ENCODE peak calls at places on chromosomes 1 and 21, in five cellular contexts. X is iPS-NIHi11, G is mesenchymal stem cell, E is neural crest cell, J is left ventricle myocardium superior. Y is an unnamed sample.

GRCh38 chr1:206470692-206471414 is 577 bp downstream of the IKBKE start:
- DNase-seq in X (peak; percentile 82), G (peak; percentile 89), E (no peak), J (no peak), Y (peak; percentile 56)

GRCh38 chr1:10777749-10778574 is 18.5 kb downstream of the CASZ1 start:
- DNase-seq in X (no peak), G (no peak), E (no peak), J (no peak), Y (no peak)

GRCh38 chr1:41412748-41413147 is 51.5 kb downstream of the FOXO6 start:
- DNase-seq in X (no peak), G (no peak), E (no peak), J (no peak), Y (no peak)

GRCh38 chr21:33302796-33303195 is 22.0 kb upstream of the IFNAR1 start:
- DNase-seq in X (peak; percentile 61), G (no peak), E (no peak), J (no peak), Y (no peak)

GRCh38 chr1:94418664-94419655 is 771 bp downstream of the ABCD3 start:
- DNase-seq in X (peak; percentile 48), G (peak; percentile 69), E (no peak), J (peak; percentile 45), Y (no peak)

GRCh38 chr1:177783052-177783451 is 186.8 kb downstream of the SEC16B start:
- DNase-seq in X (peak; percentile 18), G (no peak), E (no peak), J (no peak), Y (no peak)

GRCh38 chr1:64686828-64687724 is 57.8 kb upstream of the RAVER2 start:
- DNase-seq in X (peak; percentile 58), G (peak; percentile 84), E (peak; percentile 9), J (no peak), Y (peak; percentile 60)

GRCh38 chr1:102897537-102897936 is 210.8 kb downstream of the COL11A1 start:
- DNase-seq in X (no peak), G (peak; percentile 66), E (no peak), J (no peak), Y (no peak)

GRCh38 chr1:50667272-50667671 is 244.0 kb upstream of the DMRTA2 start:
- DNase-seq in X (no peak), G (no peak), E (no peak), J (no peak), Y (no peak)

GRCh38 chr1:46011121-46011695 is 121.2 kb downstream of the PIK3R3 start:
- DNase-seq in X (no peak), G (no peak), E (no peak), J (no peak), Y (no peak)

GRCh38 chr1:167294528-167294927 is 73.8 kb downstream of the POU2F1 start:
- DNase-seq in X (no peak), G (peak; percentile 66), E (no peak), J (no peak), Y (no peak)

GRCh38 chr1:101128211-101128727 is 102.7 kb upstream of the DPH5 start:
- DNase-seq in X (peak; percentile 14), G (no peak), E (no peak), J (no peak), Y (no peak)

GRCh38 chr1:198121058-198121829 is 35.6 kb upstream of the NEK7 start:
- DNase-seq in X (no peak), G (peak; percentile 87), E (no peak), J (no peak), Y (no peak)

GRCh38 chr1:20187103-20187812 is 940 bp upstream of the PLA2G2C start:
- DNase-seq in X (no peak), G (no peak), E (no peak), J (no peak), Y (no peak)

GRCh38 chr1:36829066-36829465 is 205.2 kb downstream of the GRIK3 start:
- DNase-seq in X (no peak), G (no peak), E (no peak), J (no peak), Y (no peak)

GRCh38 chr1:201795066-201795465 is 33.9 kb upstream of the IPO9 start:
- DNase-seq in X (peak; percentile 61), G (peak; percentile 53), E (no peak), J (no peak), Y (no peak)

GRCh38 chr21:45113543-45113942 is 39.2 kb downstream of the ADARB1 start:
- DNase-seq in X (no peak), G (no peak), E (no peak), J (no peak), Y (no peak)

GRCh38 chr1:71916894-71917293 is 365.4 kb downstream of the NEGR1 start:
- DNase-seq in X (no peak), G (no peak), E (no peak), J (no peak), Y (no peak)

GRCh38 chr1:217561446-217561845 is 69.4 kb downstream of the GPATCH2 start:
- DNase-seq in X (no peak), G (no peak), E (no peak), J (no peak), Y (no peak)

GRCh38 chr1:2248127-2248826 is 20.2 kb downstream of the SKI start:
- DNase-seq in X (peak; percentile 95), G (no peak), E (peak; percentile 67), J (peak; percentile 32), Y (peak; percentile 93)

GRCh38 chr1:216459651-216460200 is 36.5 kb upstream of the USH2A start:
- DNase-seq in X (no peak), G (no peak), E (no peak), J (no peak), Y (no peak)

GRCh38 chr1:117015701-117016100 is 14.1 kb downstream of the CD101 start:
- DNase-seq in X (no peak), G (no peak), E (no peak), J (no peak), Y (no peak)

GRCh38 chr21:16842716-16843115 is 670.1 kb upstream of the CXADR start:
- DNase-seq in X (no peak), G (no peak), E (no peak), J (no peak), Y (no peak)

GRCh38 chr1:68904472-68904871 is 407.6 kb upstream of the DEPDC1 start:
- DNase-seq in X (peak; percentile 16), G (peak; percentile 46), E (no peak), J (no peak), Y (peak; percentile 79)

GRCh38 chr21:16002872-16003466 is 273.2 kb downstream of the USP25 start:
- DNase-seq in X (no peak), G (no peak), E (no peak), J (no peak), Y (no peak)

GRCh38 chr1:43796111-43796581 is 88.8 kb downstream of the ST3GAL3 start:
- DNase-seq in X (no peak), G (peak; percentile 80), E (no peak), J (no peak), Y (no peak)

GRCh38 chr1:167095368-167095767 is 1.5 kb downstream of the STYXL2 start:
- DNase-seq in X (no peak), G (peak; percentile 35), E (no peak), J (no peak), Y (no peak)

GRCh38 chr21:45041351-45041805 is 33.0 kb upstream of the ADARB1 start:
- DNase-seq in X (no peak), G (peak; percentile 86), E (no peak), J (peak; percentile 79), Y (no peak)

GRCh38 chr1:167627865-167628641 is 2.0 kb upstream of the RCSD1 start:
- DNase-seq in X (no peak), G (no peak), E (no peak), J (peak; percentile 38), Y (no peak)

GRCh38 chr1:6280761-6281451 is 20.0 kb upstream of the GPR153 start:
- DNase-seq in X (peak; percentile 89), G (peak; percentile 40), E (peak; percentile 62), J (peak; percentile 60), Y (no peak)

GRCh38 chr1:229127301-229127700 is 143.6 kb upstream of the RAB4A start:
- DNase-seq in X (no peak), G (peak; percentile 43), E (no peak), J (no peak), Y (no peak)

GRCh38 chr21:16305686-16306085 is 575.9 kb downstream of the USP25 start:
- DNase-seq in X (peak; percentile 17), G (no peak), E (peak; percentile 28), J (no peak), Y (no peak)

GRCh38 chr1:37255111-37255795 is 219.1 kb upstream of the ZC3H12A start:
- DNase-seq in X (peak; percentile 93), G (no peak), E (peak; percentile 58), J (no peak), Y (peak; percentile 87)

GRCh38 chr1:1157033-1157365 is 16.7 kb upstream of the TTLL10 start:
- DNase-seq in X (peak; percentile 66), G (no peak), E (no peak), J (no peak), Y (no peak)

GRCh38 chr1:152013664-152014237 is 20.1 kb upstream of the S100A10 start:
- DNase-seq in X (peak; percentile 66), G (peak; percentile 60), E (no peak), J (peak; percentile 51), Y (no peak)

Y was measured in NT2/D1.